ENCODE peak calls at places on chromosomes 3 and 15, in eight cellular contexts. One of them, this sample, is unnamed.

GRCh38 chr3:185144784-185145183 is 8.1 kb downstream of the C3orf70 start:
- DNase-seq in A549: no peak
- DNase-seq in HepG2: peak
- DNase-seq in GM12878: no peak
- DNase-seq in H1: no peak
- DNase-seq in IMR-90: no peak
- DNase-seq in HCT116: no peak
- DNase-seq in SK-N-SH: no peak
- DNase-seq in this sample: no peak

GRCh38 chr3:5218815-5219214 is 31.3 kb downstream of the EDEM1 start:
- DNase-seq in HepG2: no peak
- DNase-seq in IMR-90: no peak
- DNase-seq in GM12878: no peak
- DNase-seq in H1: no peak
- DNase-seq in A549: no peak
- DNase-seq in SK-N-SH: no peak
- DNase-seq in HCT116: no peak
- DNase-seq in this sample: no peak

GRCh38 chr3:44950273-44950672 is 25.7 kb downstream of the ZDHHC3 start:
- DNase-seq in SK-N-SH: no peak
- DNase-seq in H1: peak
- DNase-seq in A549: no peak
- DNase-seq in IMR-90: no peak
- DNase-seq in GM12878: no peak
- DNase-seq in HCT116: no peak
- DNase-seq in HepG2: no peak
- DNase-seq in this sample: no peak

GRCh38 chr3:18847583-18848197 is 300.6 kb upstream of the KCNH8 start:
- DNase-seq in HCT116: peak
- DNase-seq in H1: no peak
- DNase-seq in IMR-90: no peak
- DNase-seq in A549: peak
- DNase-seq in SK-N-SH: peak
- DNase-seq in HepG2: peak
- DNase-seq in GM12878: no peak
- DNase-seq in this sample: peak

GRCh38 chr3:123941150-123941941 is 19.7 kb downstream of the CCDC14 start:
- DNase-seq in IMR-90: no peak
- DNase-seq in H1: no peak
- DNase-seq in HepG2: no peak
- DNase-seq in A549: no peak
- DNase-seq in GM12878: no peak
- DNase-seq in HCT116: no peak
- DNase-seq in SK-N-SH: no peak
- DNase-seq in this sample: no peak

GRCh38 chr3:122514123-122515019 is at the start of gene KPNA1:
- DNase-seq in SK-N-SH: peak
- DNase-seq in IMR-90: peak
- DNase-seq in HCT116: peak
- DNase-seq in HepG2: peak
- DNase-seq in GM12878: peak
- DNase-seq in H1: no peak
- DNase-seq in A549: peak
- DNase-seq in this sample: peak

GRCh38 chr3:185929192-185930151 is 8.3 kb downstream of the TRA2B start:
- DNase-seq in H1: no peak
- DNase-seq in GM12878: no peak
- DNase-seq in A549: no peak
- DNase-seq in HCT116: no peak
- DNase-seq in HepG2: no peak
- DNase-seq in IMR-90: peak
- DNase-seq in SK-N-SH: no peak
- DNase-seq in this sample: peak

GRCh38 chr3:122893754-122894668 is 99.1 kb downstream of the SLC49A4 start:
- DNase-seq in HCT116: no peak
- DNase-seq in HepG2: peak
- DNase-seq in SK-N-SH: peak
- DNase-seq in H1: no peak
- DNase-seq in IMR-90: peak
- DNase-seq in A549: no peak
- DNase-seq in GM12878: no peak
- DNase-seq in this sample: no peak

GRCh38 chr15:70726753-70727152 is 36.6 kb downstream of the UACA start:
- DNase-seq in HepG2: no peak
- DNase-seq in GM12878: no peak
- DNase-seq in HCT116: no peak
- DNase-seq in SK-N-SH: no peak
- DNase-seq in IMR-90: peak
- DNase-seq in H1: no peak
- DNase-seq in A549: no peak
- DNase-seq in this sample: no peak

GRCh38 chr15:72540606-72541237 is 66.6 kb downstream of the ARIH1 start:
- DNase-seq in IMR-90: no peak
- DNase-seq in GM12878: no peak
- DNase-seq in HepG2: no peak
- DNase-seq in H1: no peak
- DNase-seq in SK-N-SH: no peak
- DNase-seq in A549: no peak
- DNase-seq in HCT116: peak
- DNase-seq in this sample: no peak

GRCh38 chr3:158958873-158959272 is 157.0 kb downstream of the MFSD1 start:
- DNase-seq in A549: no peak
- DNase-seq in SK-N-SH: no peak
- DNase-seq in HepG2: no peak
- DNase-seq in GM12878: no peak
- DNase-seq in HCT116: no peak
- DNase-seq in IMR-90: no peak
- DNase-seq in H1: no peak
- DNase-seq in this sample: no peak

GRCh38 chr3:13851091-13851849 is 28.6 kb downstream of the WNT7A start:
- DNase-seq in SK-N-SH: no peak
- DNase-seq in H1: no peak
- DNase-seq in HCT116: no peak
- DNase-seq in GM12878: no peak
- DNase-seq in IMR-90: no peak
- DNase-seq in A549: no peak
- DNase-seq in HepG2: no peak
- DNase-seq in this sample: no peak

GRCh38 chr3:127791221-127791913 is 30.9 kb downstream of the MGLL start:
- DNase-seq in A549: no peak
- DNase-seq in H1: no peak
- DNase-seq in SK-N-SH: no peak
- DNase-seq in HCT116: no peak
- DNase-seq in HepG2: no peak
- DNase-seq in IMR-90: peak
- DNase-seq in GM12878: peak
- DNase-seq in this sample: peak

GRCh38 chr3:152915695-152916094 is 80.8 kb downstream of the P2RY1 start:
- DNase-seq in HepG2: no peak
- DNase-seq in HCT116: no peak
- DNase-seq in GM12878: no peak
- DNase-seq in H1: no peak
- DNase-seq in SK-N-SH: no peak
- DNase-seq in IMR-90: no peak
- DNase-seq in A549: no peak
- DNase-seq in this sample: peak

GRCh38 chr3:73086071-73086494 is 24.6 kb downstream of the EBLN2 start:
- DNase-seq in SK-N-SH: peak
- DNase-seq in IMR-90: peak
- DNase-seq in A549: peak
- DNase-seq in HCT116: peak
- DNase-seq in GM12878: no peak
- DNase-seq in H1: no peak
- DNase-seq in HepG2: peak
- DNase-seq in this sample: peak

GRCh38 chr3:36812240-36812639 is 47.9 kb upstream of the DCLK3 start:
- DNase-seq in IMR-90: no peak
- DNase-seq in A549: no peak
- DNase-seq in HepG2: no peak
- DNase-seq in HCT116: no peak
- DNase-seq in SK-N-SH: no peak
- DNase-seq in H1: no peak
- DNase-seq in GM12878: no peak
- DNase-seq in this sample: no peak

GRCh38 chr3:9298236-9298635 is 48.8 kb upstream of the SRGAP3 start:
- DNase-seq in HCT116: no peak
- DNase-seq in H1: no peak
- DNase-seq in GM12878: no peak
- DNase-seq in HepG2: no peak
- DNase-seq in IMR-90: peak
- DNase-seq in SK-N-SH: no peak
- DNase-seq in A549: no peak
- DNase-seq in this sample: no peak
- TF ChIP-seq RAD21 in HCT116: no peak
- TF ChIP-seq RAD21 in H1: no peak
- TF ChIP-seq RAD21 in GM12878: no peak
- TF ChIP-seq RAD21 in HepG2: no peak
- TF ChIP-seq RAD21 in IMR-90: no peak
- TF ChIP-seq RAD21 in SK-N-SH: no peak
- TF ChIP-seq RAD21 in A549: no peak
- TF ChIP-seq RAD21 in this sample: no peak

GRCh38 chr15:94397377-94397776 is 166.0 kb downstream of the MCTP2 start:
- DNase-seq in HCT116: no peak
- DNase-seq in IMR-90: no peak
- DNase-seq in SK-N-SH: no peak
- DNase-seq in GM12878: no peak
- DNase-seq in HepG2: no peak
- DNase-seq in A549: no peak
- DNase-seq in H1: no peak
- DNase-seq in this sample: no peak
- TF ChIP-seq RAD21 in HCT116: no peak
- TF ChIP-seq RAD21 in IMR-90: no peak
- TF ChIP-seq RAD21 in SK-N-SH: no peak
- TF ChIP-seq RAD21 in GM12878: no peak
- TF ChIP-seq RAD21 in HepG2: no peak
- TF ChIP-seq RAD21 in A549: no peak
- TF ChIP-seq RAD21 in H1: no peak
- TF ChIP-seq RAD21 in this sample: no peak

GRCh38 chr3:30286811-30287210 is 319.6 kb upstream of the TGFBR2 start:
- DNase-seq in H1: no peak
- DNase-seq in HepG2: no peak
- DNase-seq in HCT116: no peak
- DNase-seq in A549: no peak
- DNase-seq in GM12878: no peak
- DNase-seq in SK-N-SH: no peak
- DNase-seq in IMR-90: no peak
- DNase-seq in this sample: no peak
- TF ChIP-seq RAD21 in H1: no peak
- TF ChIP-seq RAD21 in HepG2: no peak
- TF ChIP-seq RAD21 in HCT116: no peak
- TF ChIP-seq RAD21 in A549: no peak
- TF ChIP-seq RAD21 in GM12878: no peak
- TF ChIP-seq RAD21 in SK-N-SH: no peak
- TF ChIP-seq RAD21 in IMR-90: no peak
- TF ChIP-seq RAD21 in this sample: no peak

DNA sequence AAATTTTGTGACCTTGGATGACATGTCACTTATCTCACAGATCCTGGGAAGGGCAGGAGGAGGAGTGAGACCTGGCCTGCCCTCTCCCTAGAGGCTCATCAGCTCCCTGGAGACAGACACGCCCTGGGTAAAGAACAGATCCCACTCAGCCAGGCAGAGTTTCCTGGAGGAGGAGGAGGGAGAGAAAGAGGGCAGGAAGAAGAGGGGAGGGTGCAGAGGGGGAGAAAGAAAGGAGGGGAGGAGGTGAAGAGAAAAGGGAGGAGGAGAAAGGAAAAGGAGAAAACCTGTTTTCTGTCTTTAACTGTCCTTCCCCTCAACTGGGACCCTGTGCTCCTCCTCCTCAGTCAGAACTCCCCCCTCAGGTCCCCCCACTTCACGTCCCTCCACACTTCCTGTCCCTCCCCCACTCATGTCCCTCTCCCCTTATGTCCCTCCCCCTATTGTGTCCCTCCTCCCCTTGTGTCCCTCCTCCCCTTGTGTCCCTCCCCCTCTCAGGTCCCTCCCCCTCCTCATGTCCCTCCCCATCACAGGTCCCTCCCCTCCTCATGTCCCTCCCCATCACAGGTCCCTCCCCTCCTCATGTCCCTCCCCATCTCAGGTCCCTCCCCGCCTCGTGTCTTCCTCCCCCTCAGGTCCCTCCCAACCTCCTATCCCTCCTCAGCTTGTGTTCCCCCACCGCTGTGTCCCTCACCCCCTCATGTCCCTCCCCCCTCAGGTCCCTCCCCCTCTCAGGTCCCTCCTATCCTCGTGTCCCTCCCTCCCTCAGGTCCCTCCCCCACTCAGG is 52.3 kb upstream of the CGNL1 start:
- DNase-seq in GM12878: no peak
- DNase-seq in A549: peak
- DNase-seq in HCT116: peak
- DNase-seq in HepG2: no peak
- DNase-seq in SK-N-SH: peak
- DNase-seq in IMR-90: peak
- DNase-seq in H1: no peak
- DNase-seq in this sample: peak
- TF ChIP-seq RAD21 in GM12878: no peak
- TF ChIP-seq RAD21 in A549: no peak
- TF ChIP-seq RAD21 in HCT116: no peak
- TF ChIP-seq RAD21 in HepG2: no peak
- TF ChIP-seq RAD21 in SK-N-SH: no peak
- TF ChIP-seq RAD21 in IMR-90: no peak
- TF ChIP-seq RAD21 in H1: no peak
- TF ChIP-seq RAD21 in this sample: no peak

GRCh38 chr3:177875786-177876476 is 660.3 kb upstream of the KCNMB2 start:
- DNase-seq in HCT116: no peak
- DNase-seq in SK-N-SH: peak
- DNase-seq in A549: no peak
- DNase-seq in IMR-90: no peak
- DNase-seq in GM12878: no peak
- DNase-seq in HepG2: no peak
- DNase-seq in H1: no peak
- DNase-seq in this sample: no peak
- TF ChIP-seq RAD21 in HCT116: no peak
- TF ChIP-seq RAD21 in SK-N-SH: peak
- TF ChIP-seq RAD21 in A549: no peak
- TF ChIP-seq RAD21 in IMR-90: no peak
- TF ChIP-seq RAD21 in GM12878: no peak
- TF ChIP-seq RAD21 in HepG2: no peak
- TF ChIP-seq RAD21 in H1: no peak
- TF ChIP-seq RAD21 in this sample: no peak

GRCh38 chr15:39172380-39173281 is 408.2 kb upstream of the THBS1 start:
- DNase-seq in IMR-90: peak
- DNase-seq in SK-N-SH: no peak
- DNase-seq in GM12878: no peak
- DNase-seq in A549: no peak
- DNase-seq in HepG2: peak
- DNase-seq in H1: no peak
- DNase-seq in HCT116: no peak
- DNase-seq in this sample: no peak

GRCh38 chr15:39171944-39172368 is 408.9 kb upstream of the THBS1 start:
- DNase-seq in HepG2: peak
- DNase-seq in SK-N-SH: peak
- DNase-seq in GM12878: peak
- DNase-seq in HCT116: peak
- DNase-seq in A549: peak
- DNase-seq in H1: peak
- DNase-seq in IMR-90: peak
- DNase-seq in this sample: peak

GRCh38 chr15:39165026-39165706 is 415.7 kb upstream of the THBS1 start:
- DNase-seq in GM12878: no peak
- DNase-seq in H1: no peak
- DNase-seq in IMR-90: peak
- DNase-seq in A549: no peak
- DNase-seq in HCT116: no peak
- DNase-seq in HepG2: no peak
- DNase-seq in SK-N-SH: no peak
- DNase-seq in this sample: no peak

GRCh38 chr15:39167114-39168058 is 413.5 kb upstream of the THBS1 start:
- DNase-seq in A549: no peak
- DNase-seq in GM12878: no peak
- DNase-seq in H1: no peak
- DNase-seq in HCT116: no peak
- DNase-seq in IMR-90: no peak
- DNase-seq in HepG2: peak
- DNase-seq in SK-N-SH: no peak
- DNase-seq in this sample: no peak
- TF ChIP-seq RAD21 in A549: no peak
- TF ChIP-seq RAD21 in GM12878: no peak
- TF ChIP-seq RAD21 in H1: no peak
- TF ChIP-seq RAD21 in HCT116: no peak
- TF ChIP-seq RAD21 in IMR-90: no peak
- TF ChIP-seq RAD21 in HepG2: no peak
- TF ChIP-seq RAD21 in SK-N-SH: no peak
- TF ChIP-seq RAD21 in this sample: no peak

This sample was measured in K562.